ENCODE peak calls at places on chromosomes 1 and 21, in nine cellular contexts. L is heart right ventricle; Y is H9; M is CD4-positive, CD25-positive, alpha-beta regulatory T cell; S is CD8-positive, alpha-beta memory T cell; I is tibial artery; R is GM23338; E is astrocyte; U is fibroblast of lung. O is an unnamed sample.
A peak's percentile ranks its signal among the peaks of the same experiment; 100 is the strongest.

GRCh38 chr21:38306407-38306806 is 49.6 kb downstream of the KCNJ15 start:
- DNase-seq in L (no peak), Y (no peak), M (no peak), S (no peak), I (no peak), R (no peak), E (peak; percentile 91), U (peak; percentile 89), O (peak; percentile 65)

GRCh38 chr1:53618218-53619087 is 120.5 kb downstream of the GLIS1 start:
- DNase-seq in L (no peak), Y (peak; percentile 4), M (no peak), S (no peak), I (no peak), R (no peak), E (no peak), U (no peak), O (no peak)

GRCh38 chr21:33762798-33763572 is 120.7 kb downstream of the ITSN1 start:
- DNase-seq in L (no peak), Y (no peak), M (no peak), S (no peak), I (no peak), R (no peak), E (peak; percentile 79), U (peak; percentile 82), O (no peak)

GRCh38 chr1:183218981-183219621 is 33.0 kb downstream of the LAMC2 start:
- DNase-seq in L (no peak), Y (peak; percentile 43), M (no peak), S (no peak), I (peak; percentile 54), R (no peak), E (no peak), U (no peak), O (peak; percentile 49)

GRCh38 chr1:168637350-168637991 is 61.1 kb downstream of the XCL1 start:
- DNase-seq in L (no peak), Y (no peak), M (no peak), S (no peak), I (no peak), R (peak; percentile 86), E (no peak), U (no peak), O (no peak)

GRCh38 chr1:36446261-36446660 is 4.0 kb downstream of the OSCP1 start:
- DNase-seq in L (no peak), Y (peak; percentile 81), M (no peak), S (no peak), I (no peak), R (peak; percentile 86), E (no peak), U (no peak), O (no peak)

GRCh38 chr1:39977202-39977601 is 22.3 kb downstream of the MFSD2A start:
- DNase-seq in L (no peak), Y (no peak), M (no peak), S (no peak), I (no peak), R (no peak), E (peak; percentile 50), U (peak; percentile 69), O (no peak)

GRCh38 chr1:33045246-33045645 is 8.6 kb upstream of the AK2 start:
- DNase-seq in L (no peak), Y (peak; percentile 36), M (no peak), S (no peak), I (no peak), R (peak; percentile 24), E (no peak), U (no peak), O (no peak)

GRCh38 chr1:4256351-4256750 is 356.3 kb upstream of the C1orf174 start:
- DNase-seq in L (no peak), Y (no peak), M (no peak), S (no peak), I (no peak), R (no peak), E (no peak), U (no peak), O (no peak)

GRCh38 chr1:174726167-174726879 is 273.4 kb upstream of the CACYBP start:
- DNase-seq in L (no peak), Y (no peak), M (no peak), S (no peak), I (no peak), R (peak; percentile 61), E (peak; percentile 10), U (peak; percentile 21), O (no peak)

GRCh38 chr1:30058966-30059365 is 664.4 kb downstream of the MATN1 start:
- DNase-seq in L (no peak), Y (no peak), M (no peak), S (no peak), I (no peak), R (no peak), E (peak; percentile 80), U (peak; percentile 85), O (no peak)

GRCh38 chr1:64962447-64962846 is 3.9 kb downstream of the JAK1 start:
- DNase-seq in L (no peak), Y (no peak), M (peak; percentile 5), S (no peak), I (no peak), R (no peak), E (no peak), U (no peak), O (peak; percentile 51)

GRCh38 chr1:39676951-39677350 is 5.0 kb upstream of the NT5C1A start:
- DNase-seq in L (no peak), Y (no peak), M (no peak), S (no peak), I (no peak), R (no peak), E (no peak), U (no peak), O (no peak)

GRCh38 chr1:212514056-212514614 is 81.4 kb downstream of the NENF start:
- DNase-seq in L (peak; percentile 57), Y (peak; percentile 52), M (no peak), S (no peak), I (no peak), R (peak; percentile 40), E (peak; percentile 58), U (peak; percentile 74), O (no peak)

GRCh38 chr1:54833146-54833545 is 32.0 kb upstream of the TTC22 start:
- DNase-seq in L (no peak), Y (no peak), M (no peak), S (no peak), I (no peak), R (no peak), E (no peak), U (no peak), O (no peak)

DNA sequence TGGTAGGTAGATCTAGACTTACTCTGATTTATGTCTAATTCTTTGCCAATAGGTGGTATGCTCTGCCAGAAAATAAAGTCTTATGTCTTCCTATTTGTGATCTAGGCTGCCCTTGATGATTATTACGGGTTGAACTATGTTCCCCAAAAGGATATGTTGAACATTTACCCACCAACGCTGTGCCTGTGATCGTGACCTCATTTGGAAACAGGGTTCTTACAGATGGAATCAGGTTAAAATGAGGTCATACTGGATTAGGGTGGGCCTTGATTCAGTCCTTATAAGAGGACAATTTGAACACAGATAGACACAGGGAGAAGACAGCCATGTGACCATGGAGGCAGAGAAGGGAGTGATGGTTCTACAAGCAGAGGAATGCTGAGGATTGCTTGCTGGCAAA is 95.1 kb upstream of the BCAR3 start:
- DNase-seq in L (no peak), Y (no peak), M (no peak), S (no peak), I (no peak), R (no peak), E (no peak), U (no peak), O (no peak)
- H3K4me1 ChIP-seq in L (peaks cover 3% of the 10 kb centered on the region), Y (peaks cover 2% of the 10 kb centered on the region), M (no peaks in the 10 kb centered on the region), S (no peaks in the 10 kb centered on the region), I (no peaks in the 10 kb centered on the region), R (no peaks in the 10 kb centered on the region), E (peaks cover 16% of the 10 kb centered on the region), U (no peaks in the 10 kb centered on the region), O (no peaks in the 10 kb centered on the region)

GRCh38 chr1:60169206-60169605 is 95.6 kb upstream of the C1orf87 start:
- DNase-seq in L (no peak), Y (no peak), M (no peak), S (no peak), I (no peak), R (no peak), E (peak; percentile 63), U (peak; percentile 75), O (no peak)
- H3K27me3 ChIP-seq in L (no peaks in the 10 kb centered on the region), Y (no peaks in the 10 kb centered on the region), M (no peaks in the 10 kb centered on the region), S (no peaks in the 10 kb centered on the region), I (no peaks in the 10 kb centered on the region), R (no peaks in the 10 kb centered on the region), E (peaks cover 13% of the 10 kb centered on the region), U (no peaks in the 10 kb centered on the region), O (no peaks in the 10 kb centered on the region)

GRCh38 chr1:221779771-221780170 is 37.9 kb upstream of the DUSP10 start:
- DNase-seq in L (no peak), Y (no peak), M (no peak), S (no peak), I (no peak), R (no peak), E (no peak), U (no peak), O (no peak)
- H3K4me1 ChIP-seq in L (no peaks in the 10 kb centered on the region), Y (no peaks in the 10 kb centered on the region), M (peaks cover 57% of the 10 kb centered on the region), S (peaks cover 68% of the 10 kb centered on the region), I (no peaks in the 10 kb centered on the region), R (no peaks in the 10 kb centered on the region), E (no peaks in the 10 kb centered on the region), U (no peaks in the 10 kb centered on the region), O (peaks cover 76% of the 10 kb centered on the region)

GRCh38 chr1:205343431-205344009 is 13.2 kb downstream of the KLHDC8A start:
- DNase-seq in L (no peak), Y (peak; percentile 74), M (no peak), S (no peak), I (no peak), R (peak; percentile 78), E (no peak), U (no peak), O (no peak)

GRCh38 chr1:205346956-205347574 is 9.7 kb downstream of the KLHDC8A start:
- DNase-seq in L (no peak), Y (no peak), M (no peak), S (no peak), I (no peak), R (peak; percentile 57), E (peak; percentile 68), U (peak; percentile 76), O (no peak)

GRCh38 chr1:205345761-205346160 is 11.0 kb downstream of the KLHDC8A start:
- DNase-seq in L (no peak), Y (no peak), M (no peak), S (no peak), I (no peak), R (no peak), E (no peak), U (no peak), O (no peak)

GRCh38 chr1:205340674-205341073 is 16.0 kb downstream of the KLHDC8A start:
- DNase-seq in L (no peak), Y (no peak), M (no peak), S (no peak), I (no peak), R (no peak), E (no peak), U (no peak), O (no peak)

DNA sequence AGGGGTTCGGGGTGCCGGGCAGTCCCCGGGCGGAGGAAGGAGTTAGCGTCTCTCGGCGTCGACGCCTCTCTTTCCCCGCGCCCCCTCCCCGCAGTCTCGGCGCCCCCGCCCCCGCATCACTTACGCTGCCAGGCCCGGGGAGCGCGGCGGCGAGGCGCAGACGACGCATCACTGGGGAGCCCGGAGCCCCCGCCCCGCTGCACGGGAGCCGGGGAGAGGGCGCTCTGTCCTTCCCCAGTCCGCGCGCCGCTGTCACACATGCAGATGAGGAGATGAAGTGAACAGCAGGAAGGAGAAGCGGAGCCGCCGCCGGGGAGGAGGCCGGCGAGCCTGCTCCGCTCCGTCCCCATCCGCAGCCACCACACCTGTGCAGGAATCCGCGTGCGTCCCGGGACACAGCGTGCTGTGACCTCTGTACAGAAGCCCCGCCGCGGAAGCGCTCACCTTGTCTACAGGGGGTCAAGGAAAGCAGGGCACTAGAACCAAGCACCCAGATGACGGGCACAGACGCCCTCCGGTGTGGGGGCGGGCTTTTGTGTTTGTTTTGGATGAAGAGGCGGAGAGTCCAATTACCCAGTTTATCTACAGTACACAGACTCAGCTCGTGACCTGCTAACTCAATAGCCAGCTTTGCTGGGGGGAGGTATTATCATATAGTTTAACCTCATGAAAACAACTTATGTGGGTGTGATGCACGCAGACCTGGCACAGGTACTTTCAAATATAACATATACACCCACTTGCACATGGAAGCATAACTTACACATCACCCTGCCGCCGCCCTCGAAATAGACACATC is 12.5 kb downstream of the KLHDC8A start:
- DNase-seq in L (no peak), Y (no peak), M (peak; percentile 10), S (no peak), I (peak; percentile 40), R (peak; percentile 76), E (no peak), U (no peak), O (peak; percentile 38)
- H3K27me3 ChIP-seq in L (peaks cover 36% of the 10 kb centered on the region), Y (peaks cover 12% of the 10 kb centered on the region), M (peaks cover 27% of the 10 kb centered on the region), S (peaks cover 31% of the 10 kb centered on the region), I (peaks cover 65% of the 10 kb centered on the region), R (peaks cover 50% of the 10 kb centered on the region), E (peaks cover 20% of the 10 kb centered on the region), U (peaks cover 56% of the 10 kb centered on the region), O (peaks cover 14% of the 10 kb centered on the region)